ENCODE peak calls at places on chromosomes 12 and 14, in four cellular contexts. M is BJ, L is AG04450, D is H9. F is an unnamed sample.

GRCh38 chr12:114238808-114239207 is 167.1 kb downstream of the TBX5 start:
- DNase-seq in M (no peak), L (no peak), D (no peak), F (no peak)

GRCh38 chr12:111450676-111451075 is 45.0 kb downstream of the SH2B3 start:
- DNase-seq in M (no peak), L (no peak), D (no peak), F (no peak)

GRCh38 chr12:26830783-26831601 is 2.0 kb downstream of the ITPR2 start:
- DNase-seq in M (no peak), L (no peak), D (peak), F (no peak)

GRCh38 chr12:106138646-106139421 is at the start of gene NUAK1:
- DNase-seq in M (no peak), L (no peak), D (peak), F (no peak)

GRCh38 chr14:90692061-90692460 is 124.2 kb downstream of the TTC7B start:
- DNase-seq in M (no peak), L (peak), D (no peak), F (peak)

GRCh38 chr12:4372653-4373052 is 6.9 kb downstream of the FGF23 start:
- DNase-seq in M (no peak), L (no peak), D (no peak), F (no peak)

GRCh38 chr14:22667881-22668280 is 23.7 kb upstream of the OR6J1 start:
- DNase-seq in M (no peak), L (no peak), D (no peak), F (no peak)

GRCh38 chr12:116087962-116088361 is 189.5 kb downstream of the MED13L start:
- DNase-seq in M (no peak), L (no peak), D (no peak), F (no peak)

GRCh38 chr14:72638021-72638420 is 255.9 kb downstream of the DPF3 start:
- DNase-seq in M (peak), L (peak), D (no peak), F (peak)

GRCh38 chr12:94263905-94264655 is 115.7 kb downstream of the PLXNC1 start:
- DNase-seq in M (peak), L (no peak), D (peak), F (no peak)

DNA sequence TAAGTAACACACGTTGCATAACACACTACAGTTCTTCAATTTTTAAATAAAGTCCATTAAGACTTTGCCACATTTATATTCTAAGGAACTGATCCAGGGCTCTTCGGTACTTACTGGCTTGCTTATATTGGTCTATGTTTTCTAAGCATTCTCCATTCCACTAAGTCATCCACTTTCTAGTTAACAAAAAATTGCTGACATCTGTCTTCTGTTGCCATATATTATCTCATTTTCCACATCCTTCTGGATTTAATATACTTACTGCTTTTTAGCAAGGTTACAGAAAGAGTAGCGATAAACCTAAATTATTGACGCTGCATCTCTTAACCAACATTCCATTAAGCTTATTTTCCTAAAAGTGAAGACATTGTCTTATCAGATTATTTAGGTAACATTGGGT is 238.4 kb upstream of the LRIG3 start:
- DNase-seq in M (no peak), L (no peak), D (no peak), F (no peak)
- TF ChIP-seq CTCF in M (no peak), L (no peak), D (no peak), F (no peak)

GRCh38 chr12:53048033-53048779 is 1.7 kb upstream of the TNS2 start:
- DNase-seq in M (no peak), L (no peak), D (peak), F (no peak)
- TF ChIP-seq CTCF in M (peak), L (no peak), D (no peak), F (no peak)

GRCh38 chr12:751828-752672 is at the start of gene WNK1:
- DNase-seq in M (peak), L (peak), D (peak), F (peak)

GRCh38 chr12:754238-754816 is 1.9 kb downstream of the WNK1 start:
- DNase-seq in M (no peak), L (no peak), D (no peak), F (no peak)

GRCh38 chr12:753401-754237 is 1.2 kb downstream of the WNK1 start:
- DNase-seq in M (no peak), L (no peak), D (peak), F (no peak)

GRCh38 chr12:751192-751827 is 1.1 kb upstream of the WNK1 start:
- DNase-seq in M (peak), L (peak), D (peak), F (peak)

GRCh38 chr12:752673-753400 is 458 bp downstream of the WNK1 start:
- DNase-seq in M (no peak), L (no peak), D (peak), F (peak)
- TF ChIP-seq CTCF in M (peak), L (no peak), D (peak), F (no peak)

GRCh38 chr12:56749853-56750252 is 2.3 kb downstream of the PRIM1 start:
- DNase-seq in M (no peak), L (no peak), D (no peak), F (no peak)
- TF ChIP-seq CTCF in M (no peak), L (no peak), D (no peak), F (no peak)

GRCh38 chr12:120257041-120257821 is 8.3 kb downstream of the PXN start:
- DNase-seq in M (peak), L (peak), D (peak), F (peak)
- TF ChIP-seq CTCF in M (no peak), L (peak), D (no peak), F (no peak)

GRCh38 chr14:76918751-76919421 is 92.7 kb downstream of the LRRC74A start:
- DNase-seq in M (peak), L (peak), D (peak), F (peak)
- TF ChIP-seq CTCF in M (no peak), L (no peak), D (no peak), F (no peak)

GRCh38 chr12:22088886-22089285 is 42.9 kb downstream of the CMAS start:
- DNase-seq in M (no peak), L (no peak), D (no peak), F (no peak)
- TF ChIP-seq CTCF in M (no peak), L (no peak), D (no peak), F (no peak)